ENCODE peak calls at places on chromosomes 4 and X, in five cellular contexts. B is IMR-90, A is neuronal stem cell, V is mesenchymal stem cell, R is H9. C is an unnamed sample. For H3K4me1, the result is how much of the 10 kb centered on the place peaks cover.

GRCh38 chr4:37780444-37781133 is 45.9 kb upstream of the PGM2 start:
- DNase-seq in B (no peak), A (no peak), V (no peak), R (no peak), C (no peak)

GRCh38 chr4:75908555-75908954 is 6.3 kb upstream of the PPEF2 start:
- DNase-seq in V (no peak), A (no peak), B (no peak), R (no peak), C (no peak)

GRCh38 chr4:127586922-127587571 is 45.7 kb upstream of the INTU start:
- DNase-seq in B (peak), A (no peak), V (peak), R (peak), C (peak)

GRCh38 chr4:97366661-97367060 is 776.6 kb downstream of the STPG2 start:
- DNase-seq in A (no peak), B (no peak), R (no peak), V (no peak), C (no peak)

GRCh38 chrX:63750846-63751245 is 34.2 kb downstream of the ARHGEF9 start:
- DNase-seq in A (peak), V (no peak), R (no peak), B (no peak), C (no peak)

GRCh38 chr4:95155759-95156451 is 392.9 kb downstream of the UNC5C start:
- DNase-seq in A (peak), V (peak), B (peak), R (no peak), C (peak)

GRCh38 chr4:11623726-11624037 is 195.0 kb upstream of the HS3ST1 start:
- DNase-seq in B (peak), V (no peak), R (peak), A (no peak), C (peak)

GRCh38 chr4:25531272-25531671 is 124.4 kb upstream of the SLC34A2 start:
- DNase-seq in B (no peak), A (no peak), R (no peak), V (no peak), C (no peak)

GRCh38 chrX:130728208-130728607 is 174.8 kb downstream of the ENOX2 start:
- DNase-seq in A (no peak), R (no peak), B (peak), V (no peak), C (peak)

GRCh38 chrX:74132265-74132664 is 171.7 kb upstream of the ZCCHC13 start:
- DNase-seq in B (no peak), V (no peak), A (no peak), R (peak), C (no peak)

GRCh38 chr4:132513491-132513890 is 635.6 kb upstream of the PCDH10 start:
- DNase-seq in A (no peak), V (no peak), R (no peak), B (no peak), C (peak)

GRCh38 chr4:171676555-171677215 is 136.5 kb upstream of the GALNTL6 start:
- DNase-seq in B (no peak), R (no peak), V (no peak), A (no peak), C (no peak)

GRCh38 chr4:182448281-182449151 is 205.3 kb downstream of the TENM3 start:
- DNase-seq in B (peak), V (peak), A (peak), R (peak), C (peak)

GRCh38 chrX:109719262-109719661 is 13.8 kb downstream of the ACSL4 start:
- DNase-seq in B (no peak), R (no peak), V (no peak), A (no peak), C (no peak)

GRCh38 chrX:139201924-139202323 is 328.6 kb upstream of the F9 start:
- DNase-seq in R (no peak), A (no peak), B (no peak), V (no peak), C (no peak)

GRCh38 chr4:236028-236427 is 69.2 kb downstream of the ZNF732 start:
- DNase-seq in R (no peak), B (no peak), A (no peak), V (no peak), C (no peak)

GRCh38 chr4:17817027-17817426 is 6.2 kb downstream of the NCAPG start:
- DNase-seq in A (no peak), B (peak), V (peak), R (no peak), C (peak)

GRCh38 chr4:21470531-21470930 is 478.0 kb downstream of the KCNIP4 start:
- DNase-seq in A (no peak), B (no peak), R (no peak), V (peak), C (no peak)

GRCh38 chrX:3550160-3550765 is 163.2 kb downstream of the PRKX start:
- DNase-seq in R (no peak), V (peak), B (no peak), A (no peak), C (no peak)

GRCh38 chr4:114287079-114287696 is 307.7 kb upstream of the ARSJ start:
- DNase-seq in R (no peak), A (no peak), V (no peak), B (no peak), C (no peak)

GRCh38 chr4:186330368-186330767 is 64.4 kb downstream of the F11 start:
- DNase-seq in V (no peak), A (no peak), R (no peak), B (no peak), C (no peak)

GRCh38 chrX:140766024-140766611 is 56.6 kb downstream of the LINC00632 start:
- DNase-seq in A (peak), B (peak), R (peak), V (peak), C (peak)

GRCh38 chr4:185318679-185319078 is 77.0 kb downstream of the LRP2BP start:
- DNase-seq in R (no peak), V (peak), A (no peak), B (no peak), C (no peak)

GRCh38 chr4:132383571-132384199 is 765.4 kb upstream of the PCDH10 start:
- DNase-seq in A (no peak), V (peak), B (no peak), R (no peak), C (no peak)

GRCh38 chr4:4428966-4429875 is 42.3 kb downstream of the NSG1 start:
- DNase-seq in R (no peak), B (no peak), V (no peak), A (no peak), C (no peak)

GRCh38 chrX:100975212-100975611 is 5.7 kb downstream of the ARL13A start:
- DNase-seq in A (no peak), R (no peak), B (peak), V (no peak), C (no peak)

GRCh38 chr4:26459054-26459755 is 31.1 kb downstream of the CCKAR start:
- DNase-seq in A (peak), R (no peak), B (peak), V (peak), C (peak)

GRCh38 chrX:1475881-1476280 is 23.2 kb upstream of the ASMTL start:
- DNase-seq in V (no peak), A (no peak), R (no peak), B (no peak), C (no peak)

GRCh38 chrX:39928704-39929439 is 168.9 kb downstream of the BCOR start:
- DNase-seq in V (no peak), B (no peak), A (no peak), R (no peak), C (no peak)

GRCh38 chr4:27009539-27009938 is 148.9 kb downstream of the STIM2 start:
- DNase-seq in B (peak), R (no peak), A (no peak), V (peak), C (no peak)

GRCh38 chr4:17544205-17544604 is 29.2 kb downstream of the CLRN2 start:
- DNase-seq in R (peak), A (no peak), B (no peak), V (peak), C (peak)

GRCh38 chr4:37889849-37890500 is 909 bp upstream of the TBC1D1 start:
- DNase-seq in B (peak), R (peak), A (peak), V (peak), C (peak)

GRCh38 chr4:84499065-84499982 is at the start of gene NKX6-1:
- DNase-seq in A (peak), V (peak), R (peak), B (peak), C (peak)

GRCh38 chrX:21875013-21875412 is 19.2 kb downstream of the YY2 start:
- DNase-seq in A (no peak), R (no peak), V (no peak), B (no peak), C (no peak)

GRCh38 chrX:43676960-43677582 is 21.0 kb downstream of the MAOA start:
- DNase-seq in R (no peak), B (no peak), A (peak), V (peak), C (peak)

GRCh38 chrX:19947612-19948011 is 43.2 kb downstream of the BCLAF3 start:
- DNase-seq in A (no peak), R (no peak), B (no peak), V (no peak), C (no peak)

DNA sequence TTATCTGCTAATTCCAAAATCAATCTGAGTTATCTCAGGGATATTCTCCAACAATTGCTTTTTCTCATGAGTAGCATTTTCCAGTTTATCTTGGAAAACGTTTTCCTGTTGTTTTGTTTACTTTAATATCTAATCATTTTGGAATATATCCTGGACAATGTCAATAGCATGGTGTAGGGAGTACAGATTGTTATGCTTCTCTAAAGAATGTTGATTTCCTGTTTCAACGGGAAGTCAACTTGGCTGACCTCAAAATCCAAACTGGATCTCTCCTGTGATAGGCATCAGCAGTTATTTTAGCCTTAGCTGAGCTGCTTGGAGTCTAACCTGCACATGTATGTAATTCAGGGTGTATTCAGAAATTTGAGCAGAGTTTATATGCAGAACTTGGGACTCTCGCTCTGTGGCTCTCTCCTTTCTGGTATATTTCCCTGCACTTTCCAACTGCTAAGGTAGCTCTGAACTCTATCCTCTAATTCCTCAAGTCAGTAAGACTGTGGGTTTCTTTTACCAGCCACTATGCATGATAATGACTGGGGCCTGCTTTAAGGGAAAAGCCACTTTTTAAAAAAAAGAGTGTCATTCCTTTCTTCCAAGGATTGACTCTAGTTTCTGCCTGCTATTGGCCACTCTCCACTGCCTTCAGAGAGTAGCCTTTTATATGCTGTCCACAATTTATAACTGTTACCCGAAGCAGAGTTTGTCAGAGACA is 7.7 kb downstream of the PRSS48 start:
- DNase-seq in V (no peak), B (no peak), R (no peak), A (no peak), C (no peak)
- H2BK120ac ChIP-seq in V (no peak), B (no peak), R (no peak), A (no peak), C (no peak)

DNA sequence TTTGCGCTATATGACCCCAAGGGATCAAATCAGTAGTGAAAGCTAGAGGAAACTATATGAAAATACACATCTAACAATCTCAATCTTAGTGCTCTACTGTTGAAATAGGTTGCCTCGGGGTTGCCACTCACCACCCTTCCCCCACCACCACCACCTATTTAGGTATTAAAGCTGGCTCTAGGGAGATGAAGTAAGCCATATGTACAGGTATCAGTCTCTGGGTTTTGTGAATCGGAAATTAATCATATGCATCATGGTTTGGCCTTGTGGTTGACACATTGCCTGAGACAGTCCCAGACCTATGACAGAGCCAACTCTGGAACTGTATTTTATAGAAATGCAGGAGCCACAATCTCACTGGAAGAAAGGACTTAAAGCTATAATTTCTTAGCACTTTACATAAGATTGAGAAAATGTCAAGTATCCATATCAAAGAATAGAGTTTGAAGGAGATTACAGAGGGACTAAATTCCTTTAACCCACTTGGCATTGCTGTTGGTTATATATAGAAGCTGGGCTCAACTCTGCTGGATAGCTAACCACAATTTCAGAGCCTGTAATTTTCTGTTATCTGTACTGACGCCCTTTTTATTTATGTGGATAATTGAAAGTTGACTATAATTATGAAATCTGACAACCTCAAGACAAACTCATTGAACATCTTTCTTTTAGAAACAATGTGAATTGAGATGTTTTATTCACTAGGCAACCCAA is 26.7 kb upstream of the BMP2K start:
- DNase-seq in A (no peak), R (no peak), B (no peak), V (no peak), C (no peak)
- H3K4me1 ChIP-seq in A (under half), R (under half), B (under half), V (under half), C (under half)

GRCh38 chr4:15778191-15778741 is at the start of gene CD38:
- DNase-seq in V (peak), B (no peak), A (peak), R (peak), C (no peak)

GRCh38 chr4:15779336-15779735 is 1.2 kb downstream of the CD38 start:
- DNase-seq in B (peak), A (peak), R (peak), V (peak), C (peak)

GRCh38 chr4:15778742-15779231 is 659 bp downstream of the CD38 start:
- DNase-seq in V (peak), R (peak), A (peak), B (no peak), C (no peak)

GRCh38 chr4:15776871-15777648 is 1.1 kb upstream of the CD38 start:
- DNase-seq in A (no peak), V (no peak), R (no peak), B (no peak), C (no peak)

GRCh38 chr4:15777697-15778096 is 431 bp upstream of the CD38 start:
- DNase-seq in V (no peak), A (no peak), R (no peak), B (no peak), C (no peak)
- H3K23ac ChIP-seq in V (no peak), A (no peak), R (no peak), B (no peak), C (no peak)

GRCh38 chr4:7811536-7812190 is 128.0 kb downstream of the AFAP1 start:
- DNase-seq in V (peak), B (peak), A (no peak), R (no peak), C (peak)
- H2BK120ac ChIP-seq in V (peak), B (peak), A (peak), R (no peak), C (no peak)

GRCh38 chr4:108351806-108352205 is 183.1 kb upstream of the LEF1 start:
- DNase-seq in A (no peak), B (no peak), R (no peak), V (peak), C (no peak)
- H3K4me1 ChIP-seq in A (under half), B (under half), R (under half), V (under half), C (under half)

DNA sequence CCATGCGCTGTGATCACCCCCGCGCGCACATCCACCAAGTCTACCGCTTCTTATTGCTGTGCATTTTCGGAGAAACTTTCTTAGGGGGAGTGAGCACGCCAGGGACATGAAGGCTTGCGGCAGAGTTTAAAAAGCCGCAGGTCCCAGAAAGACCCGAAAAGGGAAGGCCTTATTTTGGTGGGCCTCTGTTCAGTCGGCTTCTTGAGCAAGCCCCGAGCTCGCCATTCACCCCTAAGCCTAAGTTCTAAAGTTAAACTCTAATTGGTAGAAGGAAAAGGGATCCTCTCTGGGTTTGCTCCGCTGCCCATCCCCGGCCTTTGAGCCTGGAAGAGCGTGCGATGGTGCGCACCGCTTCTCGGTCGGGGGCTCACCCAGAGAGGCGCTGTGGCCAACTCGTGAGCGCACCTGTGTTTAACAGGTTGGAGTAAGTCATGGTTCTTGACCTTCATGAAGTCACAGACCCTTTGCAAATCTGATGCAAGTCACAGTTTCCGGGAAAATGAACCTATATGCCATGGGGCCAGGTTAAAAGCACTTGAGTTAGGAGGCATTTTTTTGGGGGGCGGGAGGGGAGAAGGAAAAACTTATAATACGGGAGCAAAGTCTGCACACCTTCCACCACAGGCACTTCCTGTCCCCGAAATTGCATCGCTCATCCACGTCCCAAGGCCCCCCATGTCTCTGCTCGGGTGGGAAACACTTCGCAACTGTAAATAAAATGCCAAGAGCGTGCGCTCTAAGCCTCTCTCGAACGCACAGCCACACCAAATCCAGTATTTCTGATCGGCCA is 1.9 kb downstream of the PHOX2B start:
- DNase-seq in V (no peak), R (peak), B (no peak), A (no peak), C (no peak)
- H3K23ac ChIP-seq in V (no peak), R (no peak), B (no peak), A (no peak), C (no peak)

GRCh38 chrX:427812-428725 is 41.4 kb upstream of the PPP2R3B start:
- DNase-seq in V (peak), B (no peak), R (peak), A (peak), C (no peak)
- H2BK120ac ChIP-seq in V (no peak), B (no peak), R (no peak), A (no peak), C (peak)

GRCh38 chr4:176011523-176011922 is 54.1 kb upstream of the WDR17 start:
- DNase-seq in B (no peak), A (no peak), V (no peak), R (no peak), C (no peak)

GRCh38 chr4:176009254-176009653 is 56.4 kb upstream of the WDR17 start:
- DNase-seq in V (no peak), R (no peak), B (no peak), A (no peak), C (no peak)

GRCh38 chr4:176013466-176014247 is 52.0 kb upstream of the WDR17 start:
- DNase-seq in A (no peak), V (no peak), R (no peak), B (no peak), C (no peak)

GRCh38 chr4:176014583-176015108 is 51.0 kb upstream of the WDR17 start:
- DNase-seq in B (no peak), V (no peak), R (no peak), A (no peak), C (no peak)
- H3K4me1 ChIP-seq in B (under half), V (under half), R (under half), A (under half), C (under half)

GRCh38 chr4:150069361-150069760 is 8.9 kb upstream of the DCLK2 start:
- DNase-seq in V (no peak), R (no peak), A (no peak), B (no peak), C (no peak)
- H3K23ac ChIP-seq in V (no peak), R (no peak), A (no peak), B (no peak), C (no peak)